ENCODE peak calls at places on chromosomes 6 and 20, in seven cellular contexts. K is upper lobe of right lung, H is pancreas, G is left ventricle myocardium superior, U is heart right ventricle, L is left colon, Z is IMR-90. D is an unnamed sample.

GRCh38 chr20:6299451-6299850 is 176.6 kb upstream of the FERMT1 start:
- ATAC-seq in K (peak), H (no peak), G (no peak), U (no peak), L (no peak), Z (no peak), D (no peak)

GRCh38 chr6:44084231-44085014 is 42.8 kb downstream of the MRPL14 start:
- ATAC-seq in K (no peak), G (peak), U (peak), H (no peak), L (no peak), Z (peak), D (peak)

GRCh38 chr6:139126255-139126654 is 8.6 kb upstream of the HECA start:
- ATAC-seq in Z (peak), H (peak), U (peak), G (peak), K (peak), L (no peak), D (peak)

GRCh38 chr6:37850243-37850642 is 30.7 kb downstream of the ZFAND3 start:
- ATAC-seq in H (no peak), U (peak), K (no peak), Z (no peak), L (no peak), G (peak), D (no peak)

GRCh38 chr6:34295721-34296120 is 46.9 kb upstream of the SMIM29 start:
- ATAC-seq in K (no peak), G (no peak), U (no peak), Z (peak), L (no peak), H (no peak), D (no peak)

GRCh38 chr6:108921547-108922331 is 73.5 kb downstream of the ARMC2 start:
- ATAC-seq in Z (no peak), H (peak), K (no peak), U (peak), L (no peak), G (peak), D (peak)

GRCh38 chr6:133887478-133887877 is 1.4 kb upstream of the TCF21 start:
- ATAC-seq in L (no peak), K (no peak), U (no peak), H (no peak), Z (no peak), G (no peak), D (no peak)

GRCh38 chr6:165695736-165696515 is 32.9 kb upstream of the PDE10A start:
- ATAC-seq in G (peak), H (no peak), U (no peak), Z (no peak), K (no peak), L (no peak), D (no peak)

GRCh38 chr6:56742122-56742791 is 99.6 kb upstream of the DST start:
- ATAC-seq in G (peak), H (peak), K (peak), U (peak), L (peak), Z (peak), D (peak)

GRCh38 chr6:168643401-168643800 is 202.4 kb downstream of the SMOC2 start:
- ATAC-seq in K (no peak), H (no peak), L (no peak), Z (no peak), G (no peak), U (no peak), D (no peak)

GRCh38 chr6:157148391-157149323 is 174.7 kb downstream of the TMEM242 start:
- ATAC-seq in H (peak), U (peak), G (peak), L (peak), Z (peak), K (peak), D (peak)

D was measured in esophagus mucosa.